ENCODE peak calls at places on chromosomes 12 and 14, in seven cellular contexts. One of them, this sample, is unnamed.

GRCh38 chr12:29317556-29318363 is 63.2 kb downstream of the ERGIC2 start:
- DNase-seq in neuronal stem cell: peak; percentile 21
- DNase-seq in mesenchymal stem cell: peak; percentile 67
- DNase-seq in mesendoderm: peak; percentile 94
- DNase-seq in IMR-90: peak; percentile 30
- DNase-seq in H1: no peak
- DNase-seq in trophoblast cell: peak; percentile 80
- DNase-seq in this sample: peak; percentile 68

GRCh38 chr12:130606245-130606644 is 109.9 kb downstream of the RIMBP2 start:
- DNase-seq in neuronal stem cell: no peak
- DNase-seq in mesenchymal stem cell: no peak
- DNase-seq in mesendoderm: no peak
- DNase-seq in IMR-90: no peak
- DNase-seq in H1: no peak
- DNase-seq in trophoblast cell: no peak
- DNase-seq in this sample: no peak

GRCh38 chr14:67738740-67739504 is 37.2 kb downstream of the RDH12 start:
- DNase-seq in neuronal stem cell: no peak
- DNase-seq in mesenchymal stem cell: peak; percentile 91
- DNase-seq in mesendoderm: peak; percentile 3
- DNase-seq in IMR-90: peak; percentile 93
- DNase-seq in H1: no peak
- DNase-seq in trophoblast cell: peak; percentile 66
- DNase-seq in this sample: no peak

GRCh38 chr14:90703841-90704240 is 112.4 kb downstream of the TTC7B start:
- DNase-seq in neuronal stem cell: no peak
- DNase-seq in mesenchymal stem cell: no peak
- DNase-seq in mesendoderm: no peak
- DNase-seq in IMR-90: no peak
- DNase-seq in H1: no peak
- DNase-seq in trophoblast cell: no peak
- DNase-seq in this sample: no peak

GRCh38 chr12:10718279-10718821 is 4.8 kb downstream of the YBX3 start:
- DNase-seq in neuronal stem cell: no peak
- DNase-seq in mesenchymal stem cell: peak; percentile 90
- DNase-seq in mesendoderm: peak; percentile 36
- DNase-seq in IMR-90: peak; percentile 92
- DNase-seq in H1: no peak
- DNase-seq in trophoblast cell: peak; percentile 40
- DNase-seq in this sample: no peak

GRCh38 chr14:76863724-76864407 is 37.7 kb downstream of the LRRC74A start:
- DNase-seq in neuronal stem cell: no peak
- DNase-seq in mesenchymal stem cell: no peak
- DNase-seq in mesendoderm: no peak
- DNase-seq in IMR-90: no peak
- DNase-seq in H1: no peak
- DNase-seq in trophoblast cell: peak; percentile 25
- DNase-seq in this sample: no peak

GRCh38 chr12:108576660-108577234 is 14.4 kb downstream of the ISCU start:
- DNase-seq in neuronal stem cell: no peak
- DNase-seq in mesenchymal stem cell: no peak
- DNase-seq in mesendoderm: no peak
- DNase-seq in IMR-90: no peak
- DNase-seq in H1: no peak
- DNase-seq in trophoblast cell: no peak
- DNase-seq in this sample: peak; percentile 20

GRCh38 chr12:3998968-3999792 is 126.0 kb upstream of the PARP11 start:
- DNase-seq in neuronal stem cell: no peak
- DNase-seq in mesenchymal stem cell: no peak
- DNase-seq in mesendoderm: peak; percentile 90
- DNase-seq in IMR-90: no peak
- DNase-seq in H1: no peak
- DNase-seq in trophoblast cell: peak; percentile 99
- DNase-seq in this sample: no peak

GRCh38 chr12:45685680-45686079 is 43.8 kb upstream of the ARID2 start:
- DNase-seq in neuronal stem cell: no peak
- DNase-seq in mesenchymal stem cell: no peak
- DNase-seq in mesendoderm: no peak
- DNase-seq in IMR-90: no peak
- DNase-seq in H1: no peak
- DNase-seq in trophoblast cell: no peak
- DNase-seq in this sample: no peak

GRCh38 chr12:132066345-132066685 is 77.8 kb downstream of the DDX51 start:
- DNase-seq in neuronal stem cell: no peak
- DNase-seq in mesenchymal stem cell: peak; percentile 20
- DNase-seq in mesendoderm: no peak
- DNase-seq in IMR-90: no peak
- DNase-seq in H1: no peak
- DNase-seq in trophoblast cell: no peak
- DNase-seq in this sample: no peak

GRCh38 chr12:120228291-120229070 is 27.6 kb upstream of the RPLP0 start:
- DNase-seq in neuronal stem cell: peak; percentile 83
- DNase-seq in mesenchymal stem cell: peak; percentile 84
- DNase-seq in mesendoderm: peak; percentile 98
- DNase-seq in IMR-90: peak; percentile 79
- DNase-seq in H1: peak; percentile 93
- DNase-seq in trophoblast cell: peak; percentile 95
- DNase-seq in this sample: peak; percentile 99

GRCh38 chr12:77010637-77011548 is 54.5 kb downstream of the E2F7 start:
- DNase-seq in neuronal stem cell: peak; percentile 62
- DNase-seq in mesenchymal stem cell: peak; percentile 87
- DNase-seq in mesendoderm: peak; percentile 70
- DNase-seq in IMR-90: peak; percentile 89
- DNase-seq in H1: peak; percentile 85
- DNase-seq in trophoblast cell: peak; percentile 90
- DNase-seq in this sample: peak; percentile 80

DNA sequence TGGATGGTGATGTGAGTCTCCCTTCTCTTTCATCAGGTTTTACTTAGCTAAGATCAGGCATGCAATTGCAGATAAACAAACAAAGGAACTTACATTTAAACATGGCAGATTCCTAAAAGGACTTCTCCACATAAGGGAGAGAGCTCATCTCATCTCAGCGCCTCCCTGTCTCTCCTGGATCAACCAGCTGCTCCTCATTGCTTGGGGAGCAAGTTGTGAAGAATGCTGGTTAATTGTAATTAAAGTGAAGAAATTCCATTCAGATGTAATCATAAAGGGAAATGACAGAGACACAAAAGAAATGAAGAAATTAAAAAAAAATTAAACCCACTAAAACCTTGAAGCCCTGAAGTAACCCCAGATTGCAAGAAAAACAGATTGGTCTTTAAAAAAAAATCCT is 104.4 kb upstream of the DIO2 start:
- DNase-seq in neuronal stem cell: no peak
- DNase-seq in mesenchymal stem cell: no peak
- DNase-seq in mesendoderm: peak; percentile 77
- DNase-seq in IMR-90: peak; percentile 42
- DNase-seq in H1: no peak
- DNase-seq in trophoblast cell: no peak
- DNase-seq in this sample: no peak
- H2AK5ac ChIP-seq in neuronal stem cell: no peak overlapping the region
- H2AK5ac ChIP-seq in mesenchymal stem cell: no peak overlapping the region
- H2AK5ac ChIP-seq in mesendoderm: no peak overlapping the region
- H2AK5ac ChIP-seq in IMR-90: peak overlapping the region; percentile 74
- H2AK5ac ChIP-seq in H1: no peak overlapping the region
- H2AK5ac ChIP-seq in trophoblast cell: no peak overlapping the region
- H2AK5ac ChIP-seq in this sample: no peak overlapping the region

GRCh38 chr12:124610021-124610606 is 42.7 kb upstream of the NCOR2 start:
- DNase-seq in neuronal stem cell: no peak
- DNase-seq in mesenchymal stem cell: no peak
- DNase-seq in mesendoderm: no peak
- DNase-seq in IMR-90: no peak
- DNase-seq in H1: no peak
- DNase-seq in trophoblast cell: no peak
- DNase-seq in this sample: no peak

GRCh38 chr12:124609041-124609984 is 41.9 kb upstream of the NCOR2 start:
- DNase-seq in neuronal stem cell: no peak
- DNase-seq in mesenchymal stem cell: peak; percentile 18
- DNase-seq in mesendoderm: peak; percentile 38
- DNase-seq in IMR-90: peak; percentile 34
- DNase-seq in H1: no peak
- DNase-seq in trophoblast cell: peak; percentile 91
- DNase-seq in this sample: peak; percentile 69

GRCh38 chr12:124611559-124612391 is 44.4 kb upstream of the NCOR2 start:
- DNase-seq in neuronal stem cell: no peak
- DNase-seq in mesenchymal stem cell: no peak
- DNase-seq in mesendoderm: no peak
- DNase-seq in IMR-90: no peak
- DNase-seq in H1: no peak
- DNase-seq in trophoblast cell: no peak
- DNase-seq in this sample: no peak

GRCh38 chr12:124612392-124612680 is 44.9 kb upstream of the NCOR2 start:
- DNase-seq in neuronal stem cell: no peak
- DNase-seq in mesenchymal stem cell: no peak
- DNase-seq in mesendoderm: no peak
- DNase-seq in IMR-90: no peak
- DNase-seq in H1: no peak
- DNase-seq in trophoblast cell: no peak
- DNase-seq in this sample: no peak

DNA sequence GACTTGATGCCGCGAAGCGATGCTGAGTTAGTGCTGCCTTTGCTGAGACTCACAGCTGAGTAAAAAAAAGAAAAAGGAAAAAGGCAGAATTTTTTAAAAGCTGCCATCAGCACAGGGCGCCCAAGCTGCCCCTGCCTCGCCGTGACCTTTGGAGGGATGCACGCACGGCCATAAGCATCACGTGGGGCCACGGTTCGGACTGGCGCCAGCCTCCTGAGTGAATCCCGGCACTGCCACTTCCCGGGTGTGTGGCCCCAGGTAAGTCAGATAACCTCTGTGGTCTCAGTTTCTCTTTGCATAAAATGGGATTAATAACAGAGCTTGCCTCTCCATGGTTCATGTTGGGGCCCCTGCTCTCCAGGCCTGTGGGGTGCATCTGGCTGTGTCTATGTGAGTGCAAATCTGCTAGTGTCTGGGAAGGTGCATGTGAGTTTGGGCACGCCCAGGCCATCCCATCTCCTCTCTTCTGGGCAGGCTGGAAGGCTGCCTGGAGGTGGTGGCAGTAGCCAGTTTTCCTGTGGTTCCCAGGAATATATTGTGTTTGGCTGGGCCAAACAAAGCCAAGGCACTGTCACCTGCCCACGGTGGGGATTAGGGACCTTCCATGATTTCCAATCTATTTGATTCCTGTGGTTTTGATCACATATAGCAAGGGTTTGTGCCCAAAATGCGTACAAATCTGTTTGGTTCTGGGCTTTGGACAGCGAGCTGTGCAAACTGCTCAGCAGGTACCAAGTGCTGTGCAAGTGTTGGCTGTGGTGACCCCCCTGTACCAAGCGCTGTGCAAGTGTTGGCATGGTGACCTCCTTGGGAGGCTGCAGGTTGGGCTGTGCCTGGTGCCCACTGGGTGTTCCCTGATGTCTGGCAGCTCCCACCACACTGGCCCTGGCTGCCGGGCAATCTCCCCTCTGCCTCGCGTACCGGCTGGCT is 43.5 kb upstream of the NCOR2 start:
- DNase-seq in neuronal stem cell: no peak
- DNase-seq in mesenchymal stem cell: no peak
- DNase-seq in mesendoderm: no peak
- DNase-seq in IMR-90: no peak
- DNase-seq in H1: no peak
- DNase-seq in trophoblast cell: no peak
- DNase-seq in this sample: no peak
- H2AK5ac ChIP-seq in neuronal stem cell: peak overlapping the region; percentile 85
- H2AK5ac ChIP-seq in mesenchymal stem cell: no peak overlapping the region
- H2AK5ac ChIP-seq in mesendoderm: no peak overlapping the region
- H2AK5ac ChIP-seq in IMR-90: no peak overlapping the region
- H2AK5ac ChIP-seq in H1: peak overlapping the region; percentile 75
- H2AK5ac ChIP-seq in trophoblast cell: no peak overlapping the region
- H2AK5ac ChIP-seq in this sample: no peak overlapping the region

GRCh38 chr12:65196762-65197567 is 27.6 kb downstream of the LEMD3 start:
- DNase-seq in neuronal stem cell: no peak
- DNase-seq in mesenchymal stem cell: no peak
- DNase-seq in mesendoderm: no peak
- DNase-seq in IMR-90: no peak
- DNase-seq in H1: no peak
- DNase-seq in trophoblast cell: no peak
- DNase-seq in this sample: no peak

GRCh38 chr12:65194949-65195348 is 25.6 kb downstream of the LEMD3 start:
- DNase-seq in neuronal stem cell: no peak
- DNase-seq in mesenchymal stem cell: no peak
- DNase-seq in mesendoderm: no peak
- DNase-seq in IMR-90: no peak
- DNase-seq in H1: no peak
- DNase-seq in trophoblast cell: no peak
- DNase-seq in this sample: no peak

GRCh38 chr12:65192963-65193516 is 23.7 kb downstream of the LEMD3 start:
- DNase-seq in neuronal stem cell: no peak
- DNase-seq in mesenchymal stem cell: no peak
- DNase-seq in mesendoderm: no peak
- DNase-seq in IMR-90: peak; percentile 21
- DNase-seq in H1: no peak
- DNase-seq in trophoblast cell: no peak
- DNase-seq in this sample: no peak

GRCh38 chr12:65199604-65200003 is 30.2 kb downstream of the LEMD3 start:
- DNase-seq in neuronal stem cell: no peak
- DNase-seq in mesenchymal stem cell: no peak
- DNase-seq in mesendoderm: no peak
- DNase-seq in IMR-90: no peak
- DNase-seq in H1: no peak
- DNase-seq in trophoblast cell: no peak
- DNase-seq in this sample: no peak

GRCh38 chr12:65195387-65196055 is 26.1 kb downstream of the LEMD3 start:
- DNase-seq in neuronal stem cell: no peak
- DNase-seq in mesenchymal stem cell: no peak
- DNase-seq in mesendoderm: peak; percentile 18
- DNase-seq in IMR-90: no peak
- DNase-seq in H1: no peak
- DNase-seq in trophoblast cell: no peak
- DNase-seq in this sample: no peak
- H2AK5ac ChIP-seq in neuronal stem cell: no peak overlapping the region
- H2AK5ac ChIP-seq in mesenchymal stem cell: no peak overlapping the region
- H2AK5ac ChIP-seq in mesendoderm: no peak overlapping the region
- H2AK5ac ChIP-seq in IMR-90: no peak overlapping the region
- H2AK5ac ChIP-seq in H1: no peak overlapping the region
- H2AK5ac ChIP-seq in trophoblast cell: no peak overlapping the region
- H2AK5ac ChIP-seq in this sample: no peak overlapping the region

GRCh38 chr12:80714055-80714454 is 2.7 kb upstream of the MYF5 start:
- DNase-seq in neuronal stem cell: no peak
- DNase-seq in mesenchymal stem cell: peak; percentile 37
- DNase-seq in mesendoderm: peak; percentile 77
- DNase-seq in IMR-90: peak; percentile 14
- DNase-seq in H1: no peak
- DNase-seq in trophoblast cell: peak; percentile 7
- DNase-seq in this sample: peak; percentile 72

GRCh38 chr12:80713419-80713818 is 3.3 kb upstream of the MYF5 start:
- DNase-seq in neuronal stem cell: no peak
- DNase-seq in mesenchymal stem cell: no peak
- DNase-seq in mesendoderm: no peak
- DNase-seq in IMR-90: no peak
- DNase-seq in H1: no peak
- DNase-seq in trophoblast cell: no peak
- DNase-seq in this sample: no peak

GRCh38 chr12:80714846-80715245 is 1.9 kb upstream of the MYF5 start:
- DNase-seq in neuronal stem cell: no peak
- DNase-seq in mesenchymal stem cell: no peak
- DNase-seq in mesendoderm: peak; percentile 23
- DNase-seq in IMR-90: no peak
- DNase-seq in H1: no peak
- DNase-seq in trophoblast cell: no peak
- DNase-seq in this sample: no peak

GRCh38 chr12:80716711-80717469 is at the start of gene MYF5:
- DNase-seq in neuronal stem cell: no peak
- DNase-seq in mesenchymal stem cell: no peak
- DNase-seq in mesendoderm: no peak
- DNase-seq in IMR-90: no peak
- DNase-seq in H1: no peak
- DNase-seq in trophoblast cell: no peak
- DNase-seq in this sample: peak; percentile 44

GRCh38 chr12:80715850-80716249 is 862 bp upstream of the MYF5 start:
- DNase-seq in neuronal stem cell: no peak
- DNase-seq in mesenchymal stem cell: no peak
- DNase-seq in mesendoderm: no peak
- DNase-seq in IMR-90: no peak
- DNase-seq in H1: no peak
- DNase-seq in trophoblast cell: no peak
- DNase-seq in this sample: no peak
- H2AK5ac ChIP-seq in neuronal stem cell: no peak overlapping the region
- H2AK5ac ChIP-seq in mesenchymal stem cell: no peak overlapping the region
- H2AK5ac ChIP-seq in mesendoderm: no peak overlapping the region
- H2AK5ac ChIP-seq in IMR-90: no peak overlapping the region
- H2AK5ac ChIP-seq in H1: no peak overlapping the region
- H2AK5ac ChIP-seq in trophoblast cell: no peak overlapping the region
- H2AK5ac ChIP-seq in this sample: no peak overlapping the region